ENCODE peak calls at places on chromosomes 4 and X, in eight cellular contexts. One of them, this sample, is unnamed.

GRCh38 chr4:173801361-173801760 is 271.3 kb upstream of the HAND2 start:
- DNase-seq in T-helper 17 cell: no peak
- DNase-seq in kidney glomerular epithelial cell: no peak
- DNase-seq in kidney epithelial cell: no peak
- DNase-seq in NCI-H524: no peak
- DNase-seq in midbrain: no peak
- DNase-seq in NCI-H446 treated with DMSO at 0.1 percent for 48 hours: no peak
- DNase-seq in NCI-H1092 treated with DMSO at 0.1 percent for 48 hours: no peak
- DNase-seq in this sample: no peak

GRCh38 chr4:37765741-37766140 is 60.7 kb upstream of the PGM2 start:
- DNase-seq in kidney glomerular epithelial cell: no peak
- DNase-seq in NCI-H1092 treated with DMSO at 0.1 percent for 48 hours: no peak
- DNase-seq in midbrain: no peak
- DNase-seq in T-helper 17 cell: no peak
- DNase-seq in NCI-H524: no peak
- DNase-seq in kidney epithelial cell: no peak
- DNase-seq in NCI-H446 treated with DMSO at 0.1 percent for 48 hours: no peak
- DNase-seq in this sample: no peak

GRCh38 chr4:128571747-128572146 is 237.8 kb upstream of the JADE1 start:
- DNase-seq in NCI-H446 treated with DMSO at 0.1 percent for 48 hours: no peak
- DNase-seq in T-helper 17 cell: no peak
- DNase-seq in kidney glomerular epithelial cell: peak; percentile 89
- DNase-seq in kidney epithelial cell: peak; percentile 88
- DNase-seq in NCI-H1092 treated with DMSO at 0.1 percent for 48 hours: no peak
- DNase-seq in midbrain: no peak
- DNase-seq in NCI-H524: no peak
- DNase-seq in this sample: no peak

GRCh38 chr4:55980725-55981124 is 32.0 kb downstream of the CEP135 start:
- DNase-seq in kidney glomerular epithelial cell: no peak
- DNase-seq in NCI-H1092 treated with DMSO at 0.1 percent for 48 hours: no peak
- DNase-seq in NCI-H446 treated with DMSO at 0.1 percent for 48 hours: no peak
- DNase-seq in midbrain: no peak
- DNase-seq in T-helper 17 cell: no peak
- DNase-seq in kidney epithelial cell: no peak
- DNase-seq in NCI-H524: no peak
- DNase-seq in this sample: no peak

GRCh38 chr4:173420324-173420752 is 21.4 kb upstream of the SCRG1 start:
- DNase-seq in T-helper 17 cell: no peak
- DNase-seq in kidney epithelial cell: no peak
- DNase-seq in midbrain: peak; percentile 45
- DNase-seq in NCI-H446 treated with DMSO at 0.1 percent for 48 hours: peak; percentile 56
- DNase-seq in NCI-H1092 treated with DMSO at 0.1 percent for 48 hours: peak; percentile 62
- DNase-seq in NCI-H524: no peak
- DNase-seq in kidney glomerular epithelial cell: peak; percentile 41
- DNase-seq in this sample: no peak

GRCh38 chrX:150982235-150982785 is 825 bp upstream of the HMGB3 start:
- DNase-seq in midbrain: no peak
- DNase-seq in NCI-H524: peak; percentile 17
- DNase-seq in T-helper 17 cell: no peak
- DNase-seq in kidney glomerular epithelial cell: no peak
- DNase-seq in kidney epithelial cell: no peak
- DNase-seq in NCI-H1092 treated with DMSO at 0.1 percent for 48 hours: no peak
- DNase-seq in NCI-H446 treated with DMSO at 0.1 percent for 48 hours: no peak
- DNase-seq in this sample: no peak

GRCh38 chrX:18424482-18425198 is 768 bp upstream of the CDKL5 start:
- DNase-seq in NCI-H446 treated with DMSO at 0.1 percent for 48 hours: no peak
- DNase-seq in kidney glomerular epithelial cell: no peak
- DNase-seq in NCI-H1092 treated with DMSO at 0.1 percent for 48 hours: peak; percentile 55
- DNase-seq in NCI-H524: peak; percentile 76
- DNase-seq in T-helper 17 cell: peak; percentile 9
- DNase-seq in kidney epithelial cell: no peak
- DNase-seq in midbrain: peak; percentile 23
- DNase-seq in this sample: peak; percentile 33

GRCh38 chrX:36908801-36909403 is 99.3 kb upstream of the FAM47C start:
- DNase-seq in T-helper 17 cell: no peak
- DNase-seq in kidney epithelial cell: peak; percentile 1
- DNase-seq in NCI-H1092 treated with DMSO at 0.1 percent for 48 hours: peak; percentile 7
- DNase-seq in midbrain: peak; percentile 7
- DNase-seq in NCI-H446 treated with DMSO at 0.1 percent for 48 hours: peak; percentile 0
- DNase-seq in NCI-H524: no peak
- DNase-seq in kidney glomerular epithelial cell: peak; percentile 7
- DNase-seq in this sample: no peak

GRCh38 chr4:6909970-6910339 is 329 bp downstream of the TBC1D14 start:
- DNase-seq in kidney glomerular epithelial cell: no peak
- DNase-seq in kidney epithelial cell: no peak
- DNase-seq in T-helper 17 cell: no peak
- DNase-seq in NCI-H524: no peak
- DNase-seq in NCI-H446 treated with DMSO at 0.1 percent for 48 hours: no peak
- DNase-seq in NCI-H1092 treated with DMSO at 0.1 percent for 48 hours: no peak
- DNase-seq in midbrain: no peak
- DNase-seq in this sample: peak; percentile 60

GRCh38 chrX:19798423-19798822 is 89.0 kb downstream of the SH3KBP1 start:
- DNase-seq in T-helper 17 cell: no peak
- DNase-seq in NCI-H1092 treated with DMSO at 0.1 percent for 48 hours: no peak
- DNase-seq in NCI-H524: no peak
- DNase-seq in kidney glomerular epithelial cell: no peak
- DNase-seq in kidney epithelial cell: no peak
- DNase-seq in NCI-H446 treated with DMSO at 0.1 percent for 48 hours: no peak
- DNase-seq in midbrain: no peak
- DNase-seq in this sample: peak; percentile 34

GRCh38 chr4:187663076-187663475 is 332.5 kb upstream of the ZFP42 start:
- DNase-seq in midbrain: no peak
- DNase-seq in kidney glomerular epithelial cell: no peak
- DNase-seq in NCI-H446 treated with DMSO at 0.1 percent for 48 hours: no peak
- DNase-seq in T-helper 17 cell: no peak
- DNase-seq in NCI-H1092 treated with DMSO at 0.1 percent for 48 hours: no peak
- DNase-seq in NCI-H524: no peak
- DNase-seq in kidney epithelial cell: no peak
- DNase-seq in this sample: no peak

GRCh38 chr4:73891739-73892405 is 22.7 kb downstream of the CXCL1 start:
- DNase-seq in NCI-H524: no peak
- DNase-seq in T-helper 17 cell: no peak
- DNase-seq in kidney glomerular epithelial cell: peak; percentile 92
- DNase-seq in NCI-H446 treated with DMSO at 0.1 percent for 48 hours: no peak
- DNase-seq in midbrain: no peak
- DNase-seq in NCI-H1092 treated with DMSO at 0.1 percent for 48 hours: no peak
- DNase-seq in kidney epithelial cell: no peak
- DNase-seq in this sample: no peak

This sample was measured in stimulated activated CD8-positive, alpha-beta memory T cell treated with anti-CD3 and anti-CD28 coated beads, Interleukin-4, amount 100 ng/mL, for 48 hours.